ENCODE peak calls at places on chromosomes 16 and 17, in five cellular contexts. R is epithelial cell of esophagus, Z is kidney epithelial cell, H is WTC11, L is mammary epithelial cell. F is an unnamed sample.

GRCh38 chr17:79581306-79581932 is 29.4 kb downstream of the RBFOX3 start:
- DNase-seq in Z (no peak), R (no peak), L (peak), H (no peak), F (no peak)

GRCh38 chr17:31074772-31075538 is 19.8 kb upstream of the NF1 start:
- DNase-seq in Z (no peak), R (peak), L (peak), H (peak), F (no peak)

GRCh38 chr16:11876306-11876705 is 25.0 kb upstream of the RSL1D1 start:
- DNase-seq in L (no peak), Z (no peak), H (no peak), R (no peak), F (no peak)

GRCh38 chr16:73414636-73415035 is 366.7 kb upstream of the ZFHX3 start:
- DNase-seq in Z (no peak), R (no peak), H (no peak), L (no peak), F (no peak)

GRCh38 chr17:16342979-16343378 is 10.3 kb downstream of the CENPV start:
- DNase-seq in Z (no peak), L (no peak), H (no peak), R (no peak), F (no peak)

GRCh38 chr16:13120557-13120956 is 219.2 kb downstream of the SHISA9 start:
- DNase-seq in L (no peak), Z (no peak), H (no peak), R (no peak), F (no peak)

GRCh38 chr17:33225509-33225908 is 67.6 kb downstream of the ASIC2 start:
- DNase-seq in L (no peak), R (no peak), H (no peak), Z (no peak), F (no peak)

GRCh38 chr16:47519037-47519436 is 57.9 kb downstream of the PHKB start:
- DNase-seq in L (no peak), R (peak), Z (no peak), H (no peak), F (no peak)

GRCh38 chr16:30931068-30931655 is 7.8 kb downstream of the FBXL19 start:
- DNase-seq in L (no peak), Z (no peak), H (no peak), R (no peak), F (no peak)

GRCh38 chr17:40019140-40019991 is 4.1 kb downstream of the CSF3 start:
- DNase-seq in Z (no peak), L (peak), R (peak), H (peak), F (peak)

GRCh38 chr17:38658741-38659345 is 15.9 kb downstream of the EPOP start:
- DNase-seq in R (no peak), L (no peak), Z (no peak), H (peak), F (no peak)

GRCh38 chr16:75320435-75320834 is 69.0 kb upstream of the BCAR1 start:
- DNase-seq in H (no peak), Z (no peak), R (no peak), L (no peak), F (no peak)

GRCh38 chr16:3054965-3055733 is 8.8 kb downstream of the MMP25 start:
- DNase-seq in R (no peak), L (no peak), H (no peak), Z (no peak), F (no peak)

GRCh38 chr17:8869416-8869815 is 1.9 kb upstream of the PIK3R6 start:
- DNase-seq in Z (no peak), H (no peak), R (no peak), L (no peak), F (no peak)

GRCh38 chr16:67241008-67241900 is 6.0 kb downstream of the FHOD1 start:
- DNase-seq in L (peak), R (peak), Z (peak), H (no peak), F (peak)

GRCh38 chr16:29315916-29316517 is 90.5 kb downstream of the NPIPB11 start:
- DNase-seq in H (no peak), Z (no peak), R (no peak), L (no peak), F (peak)

GRCh38 chr17:48576479-48577309 is 1.5 kb downstream of the HOXB4 start:
- DNase-seq in L (peak), Z (no peak), R (peak), H (no peak), F (no peak)

GRCh38 chr16:61887903-61888302 is 148.3 kb downstream of the CDH8 start:
- DNase-seq in R (peak), Z (peak), H (no peak), L (peak), F (no peak)

GRCh38 chr17:66952031-66952524 is 12.4 kb upstream of the CACNG4 start:
- DNase-seq in L (peak), R (peak), Z (peak), H (peak), F (peak)

GRCh38 chr16:71479420-71479819 is 9.7 kb downstream of the ZNF19 start:
- DNase-seq in R (peak), Z (no peak), L (no peak), H (peak), F (peak)

GRCh38 chr17:50062323-50063243 is 6.7 kb downstream of the ITGA3 start:
- DNase-seq in H (no peak), L (peak), R (peak), Z (peak), F (peak)

GRCh38 chr16:31110106-31111034 is 2.2 kb downstream of the BCKDK start:
- DNase-seq in H (no peak), L (no peak), Z (no peak), R (no peak), F (no peak)

GRCh38 chr17:19578545-19578944 is 44.9 kb downstream of the SLC47A1 start:
- DNase-seq in Z (no peak), R (peak), H (no peak), L (no peak), F (no peak)

GRCh38 chr17:63450551-63450950 is 4.4 kb upstream of the CYB561 start:
- DNase-seq in L (no peak), R (no peak), Z (no peak), H (no peak), F (no peak)

GRCh38 chr16:86019446-86020047 is 120.6 kb downstream of the IRF8 start:
- DNase-seq in R (no peak), Z (no peak), L (no peak), H (peak), F (no peak)

GRCh38 chr16:54957403-54957802 is 26.7 kb downstream of the IRX5 start:
- DNase-seq in R (peak), H (peak), L (peak), Z (no peak), F (peak)

GRCh38 chr17:78324391-78325075 is 35.3 kb downstream of the SOCS3 start:
- DNase-seq in Z (no peak), R (no peak), H (peak), L (no peak), F (no peak)

GRCh38 chr16:66961065-66961744 is at the start of gene CES3:
- DNase-seq in H (peak), R (peak), Z (no peak), L (peak), F (peak)

GRCh38 chr17:58377005-58377660 is 25.1 kb upstream of the SUPT4H1 start:
- DNase-seq in H (no peak), L (peak), R (peak), Z (no peak), F (peak)

GRCh38 chr16:48583075-48584065 is 26.6 kb downstream of the N4BP1 start:
- DNase-seq in R (no peak), L (no peak), Z (no peak), H (no peak), F (no peak)

GRCh38 chr17:1997587-1998425 is 27.3 kb downstream of the RTN4RL1 start:
- DNase-seq in L (no peak), Z (no peak), R (no peak), H (peak), F (peak)

GRCh38 chr16:10787304-10787703 is 31.3 kb downstream of the TVP23A start:
- DNase-seq in H (no peak), L (no peak), R (no peak), Z (no peak), F (no peak)

GRCh38 chr16:20851601-20852000 is 45.3 kb downstream of the REXO5 start:
- DNase-seq in H (no peak), Z (peak), R (peak), L (peak), F (peak)

GRCh38 chr16:8963010-8963824 is 489 bp downstream of the USP7 start:
- DNase-seq in R (peak), L (no peak), H (no peak), Z (no peak), F (peak)

GRCh38 chr17:79844869-79845600 is 5.8 kb upstream of the CBX4 start:
- DNase-seq in Z (no peak), L (no peak), H (peak), R (peak), F (peak)

GRCh38 chr16:77236063-77236511 is 36.9 kb downstream of the SYCE1L start:
- DNase-seq in R (peak), H (peak), L (peak), Z (no peak), F (peak)

GRCh38 chr16:87550510-87550961 is 51.8 kb upstream of the JPH3 start:
- DNase-seq in Z (no peak), R (peak), L (no peak), H (peak), F (peak)
- TF ChIP-seq CTCF in Z (peak), R (peak), L (peak), H (peak), F (peak)

GRCh38 chr17:4509402-4509801 is 10.7 kb downstream of the SPNS2 start:
- DNase-seq in Z (no peak), L (no peak), H (no peak), R (no peak), F (no peak)
- TF ChIP-seq CTCF in Z (no peak), L (no peak), H (no peak), R (no peak), F (no peak)

DNA sequence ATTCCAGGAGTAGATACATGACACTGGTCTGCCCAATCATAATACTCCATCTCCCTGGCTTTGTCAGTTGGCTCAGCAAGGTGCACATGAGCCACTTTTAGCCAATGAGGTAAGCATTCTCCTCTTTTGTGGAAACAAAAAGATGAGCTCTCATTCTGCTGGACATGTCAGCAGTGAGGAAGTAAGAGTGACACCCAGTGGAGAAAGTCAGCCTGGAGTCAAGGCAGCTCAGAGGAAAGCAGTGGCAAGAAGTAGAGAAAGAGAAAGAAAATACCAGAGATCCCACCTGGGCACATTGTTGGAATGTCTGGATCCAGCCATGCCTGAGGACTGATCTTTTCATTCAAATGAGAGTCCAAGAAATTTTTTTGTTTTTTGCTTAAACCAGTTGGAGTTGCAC is 496.9 kb upstream of the C16orf82 start:
- DNase-seq in Z (no peak), R (no peak), H (peak), L (no peak), F (no peak)
- TF ChIP-seq CTCF in Z (no peak), R (peak), H (no peak), L (no peak), F (no peak)

DNA sequence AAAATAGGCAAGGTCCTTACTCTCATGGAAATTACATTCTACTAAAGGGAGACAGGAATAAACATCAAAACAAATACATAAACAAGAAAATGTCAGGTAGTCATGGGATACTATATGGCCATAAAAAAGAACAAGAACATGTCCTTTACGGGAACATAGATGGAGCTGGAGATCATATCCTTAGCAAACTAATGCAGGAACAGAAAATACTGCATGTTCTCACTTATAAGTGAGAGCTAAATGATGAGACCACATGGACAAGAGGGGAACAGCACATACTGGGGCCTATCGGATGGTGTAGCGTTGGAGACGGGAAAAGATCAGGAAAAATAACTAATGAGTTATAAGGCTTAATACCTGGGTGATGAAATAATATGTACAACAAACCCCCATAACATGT is 69.1 kb downstream of the BRIP1 start:
- DNase-seq in L (no peak), Z (no peak), R (no peak), H (no peak), F (no peak)
- TF ChIP-seq CTCF in L (no peak), Z (no peak), R (no peak), H (no peak), F (no peak)

DNA sequence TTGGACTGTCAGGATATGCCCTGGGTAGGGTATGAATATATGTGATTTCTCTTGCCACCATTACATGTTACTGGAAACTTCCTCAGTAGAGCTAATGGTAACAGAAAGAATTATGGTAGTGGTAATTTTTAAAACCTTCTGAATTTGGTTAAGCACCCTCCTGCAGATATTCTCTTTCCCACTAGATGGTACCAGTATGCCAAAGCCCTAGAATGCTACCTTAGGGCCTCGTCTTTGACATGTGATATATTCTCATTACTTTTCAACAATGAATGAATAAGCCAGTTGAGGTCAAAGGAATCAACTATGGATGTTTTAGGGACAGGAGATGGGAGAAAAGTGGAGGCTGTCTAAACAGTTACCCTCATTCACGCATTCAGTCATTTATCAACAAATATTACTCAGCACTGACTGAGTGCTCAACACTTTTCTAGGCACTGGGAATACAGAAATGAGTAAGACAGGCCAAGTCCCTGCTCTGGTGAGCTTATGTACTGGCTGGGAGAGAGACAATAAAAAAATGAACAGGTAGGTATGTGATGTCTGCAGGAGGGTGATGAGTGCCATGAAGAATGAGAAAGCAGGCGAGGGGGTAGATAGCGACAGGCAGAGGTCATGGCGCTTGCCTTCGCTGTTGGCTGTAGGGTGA is 14.7 kb downstream of the CDH13 start:
- DNase-seq in H (no peak), R (peak), L (peak), Z (no peak), F (no peak)
- TF ChIP-seq CTCF in H (no peak), R (peak), L (peak), Z (peak), F (no peak)

DNA sequence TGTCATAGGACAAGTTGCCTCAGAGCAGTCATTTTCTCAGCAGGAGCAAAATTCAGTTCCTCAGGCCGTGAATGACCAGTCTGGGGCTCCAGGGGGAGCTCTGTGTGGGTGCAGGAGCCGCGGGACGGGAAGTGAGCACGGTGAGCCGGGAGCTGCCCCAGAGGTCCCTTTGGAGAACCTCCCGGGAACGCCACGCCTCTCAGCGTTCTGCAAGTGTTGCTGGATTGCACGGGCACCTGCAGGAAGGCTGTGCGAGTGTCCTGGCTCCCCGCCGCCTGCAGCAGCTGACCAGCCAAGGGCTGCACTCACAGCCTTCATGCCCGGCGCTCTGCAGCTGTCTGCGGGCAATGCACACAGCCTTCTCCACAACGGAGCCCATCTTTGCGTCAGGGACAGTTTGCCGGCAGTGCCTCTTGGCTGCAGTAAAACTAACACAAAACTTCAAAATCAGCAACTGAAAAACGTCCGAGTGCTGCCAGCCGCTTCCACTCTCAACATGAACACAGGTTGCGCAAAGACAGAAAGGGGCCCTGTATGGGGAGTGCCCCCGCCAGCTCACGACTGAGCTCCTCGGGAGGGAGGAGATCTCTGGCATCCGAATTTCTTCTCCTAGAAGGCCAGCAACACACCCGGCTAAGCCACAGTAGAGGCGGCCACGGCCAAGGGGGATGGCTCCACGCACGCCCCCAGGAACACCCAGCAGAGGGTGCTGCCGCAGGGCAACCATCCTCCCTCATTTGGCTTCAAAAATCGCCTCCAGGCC is 16.0 kb downstream of the NDUFAF8 start:
- DNase-seq in L (no peak), R (peak), Z (peak), H (peak), F (peak)
- TF ChIP-seq CTCF in L (peak), R (peak), Z (peak), H (no peak), F (peak)